ENCODE peak calls at places on chromosome 21, in four cellular contexts. M, N, A and S are unnamed samples.

GRCh38 chr21:42758721-42759593 is 105.5 kb downstream of the PDE9A start:
- DNase-seq in M (no peak), N (no peak), A (no peak), S (no peak)

GRCh38 chr21:15441999-15442398 is 287.8 kb upstream of the USP25 start:
- DNase-seq in M (no peak), N (no peak), A (no peak), S (no peak)

GRCh38 chr21:43918385-43918947 is 53.4 kb downstream of the AGPAT3 start:
- DNase-seq in M (no peak), N (no peak), A (no peak), S (no peak)

GRCh38 chr21:41808846-41809245 is 42.0 kb upstream of the RIPK4 start:
- DNase-seq in M (no peak), N (no peak), A (no peak), S (no peak)

GRCh38 chr21:39867198-39867650 is at the start of gene PCP4:
- DNase-seq in M (no peak), N (peak; percentile 73), A (no peak), S (peak; percentile 88)

GRCh38 chr21:39568380-39568779 is 44.4 kb upstream of the B3GALT5 start:
- DNase-seq in M (no peak), N (no peak), A (no peak), S (no peak)

GRCh38 chr21:38853421-38853919 is 47.7 kb downstream of the ETS2 start:
- DNase-seq in M (no peak), N (no peak), A (no peak), S (no peak)

GRCh38 chr21:38839683-38840286 is 34.1 kb downstream of the ETS2 start:
- DNase-seq in M (no peak), N (no peak), A (no peak), S (no peak)

GRCh38 chr21:16002872-16003466 is 273.2 kb downstream of the USP25 start:
- DNase-seq in M (no peak), N (no peak), A (no peak), S (no peak)

GRCh38 chr21:33116669-33117267 is 46.8 kb downstream of the OLIG1 start:
- DNase-seq in M (no peak), N (no peak), A (no peak), S (peak; percentile 57)

GRCh38 chr21:42454221-42454570 is 41.8 kb downstream of the RSPH1 start:
- DNase-seq in M (no peak), N (no peak), A (no peak), S (no peak)

GRCh38 chr21:42171091-42172053 is 47.6 kb upstream of the ABCG1 start:
- DNase-seq in M (no peak), N (no peak), A (no peak), S (peak; percentile 90)

GRCh38 chr21:22120616-22121266 is 1122.5 kb downstream of the NCAM2 start:
- DNase-seq in M (no peak), N (no peak), A (no peak), S (no peak)

GRCh38 chr21:35026617-35027557 is 22.2 kb downstream of the RUNX1 start:
- DNase-seq in M (no peak), N (peak; percentile 16), A (peak; percentile 84), S (peak; percentile 51)

GRCh38 chr21:28746166-28746565 is 246.5 kb downstream of the LTN1 start:
- DNase-seq in M (no peak), N (no peak), A (no peak), S (no peak)

GRCh38 chr21:37367301-37367757 is 756 bp downstream of the DYRK1A start:
- DNase-seq in M (no peak), N (no peak), A (no peak), S (no peak)

GRCh38 chr21:34986561-34987533 is 62.3 kb downstream of the RUNX1 start:
- DNase-seq in M (no peak), N (no peak), A (peak; percentile 25), S (no peak)

GRCh38 chr21:26167593-26167992 is 3.0 kb downstream of the APP start:
- DNase-seq in M (no peak), N (no peak), A (no peak), S (no peak)

GRCh38 chr21:39644069-39644468 is 31.3 kb downstream of the B3GALT5 start:
- DNase-seq in M (no peak), N (no peak), A (no peak), S (no peak)

GRCh38 chr21:33543505-33544129 is 779 bp downstream of the SON start:
- DNase-seq in M (no peak), N (peak; percentile 72), A (peak; percentile 46), S (peak; percentile 95)

GRCh38 chr21:14863745-14864210 is 201.0 kb downstream of the NRIP1 start:
- DNase-seq in M (no peak), N (no peak), A (no peak), S (no peak)

GRCh38 chr21:14673649-14674048 is 127.5 kb upstream of the SAMSN1 start:
- DNase-seq in M (no peak), N (no peak), A (no peak), S (no peak)

GRCh38 chr21:14452031-14452778 is 69.3 kb upstream of the HSPA13 start:
- DNase-seq in M (no peak), N (no peak), A (peak; percentile 32), S (no peak)

GRCh38 chr21:16789636-16790035 is 723.2 kb upstream of the CXADR start:
- DNase-seq in M (no peak), N (no peak), A (no peak), S (no peak)

GRCh38 chr21:42614391-42614790 is 39.0 kb upstream of the PDE9A start:
- DNase-seq in M (no peak), N (no peak), A (no peak), S (peak; percentile 42)

GRCh38 chr21:17921579-17922530 is 102.7 kb upstream of the C21orf91 start:
- DNase-seq in M (no peak), N (no peak), A (no peak), S (no peak)

DNA sequence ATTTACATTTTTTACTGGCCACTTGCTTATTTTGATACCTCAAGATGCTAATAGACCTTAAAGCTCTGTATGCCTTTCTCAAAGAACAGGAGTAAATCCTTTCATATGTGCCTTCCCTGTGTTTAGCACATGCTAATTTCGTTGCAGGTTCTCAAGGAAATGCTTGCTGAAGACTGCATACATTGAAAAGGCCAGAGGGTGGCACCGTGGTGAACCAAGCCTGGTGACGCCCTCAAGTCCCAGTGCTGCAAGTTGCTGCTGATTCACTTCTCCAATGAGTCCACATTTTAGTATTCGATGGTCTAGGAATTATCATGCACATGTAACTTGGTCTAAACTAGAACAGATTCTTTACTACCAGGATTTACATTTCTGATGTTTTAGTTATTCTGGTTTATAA is 94.1 kb downstream of the CLDN17 start:
- DNase-seq in M (no peak), N (peak; percentile 2), A (no peak), S (no peak)
- TF ChIP-seq CTCF in M (no peak), N (peak; percentile 53), A (no peak), S (no peak)

GRCh38 chr21:45768741-45769049 is 125.2 kb downstream of the PCBP3 start:
- DNase-seq in M (no peak), N (no peak), A (no peak), S (no peak)
- TF ChIP-seq CTCF in M (no peak), N (no peak), A (no peak), S (no peak)

DNA sequence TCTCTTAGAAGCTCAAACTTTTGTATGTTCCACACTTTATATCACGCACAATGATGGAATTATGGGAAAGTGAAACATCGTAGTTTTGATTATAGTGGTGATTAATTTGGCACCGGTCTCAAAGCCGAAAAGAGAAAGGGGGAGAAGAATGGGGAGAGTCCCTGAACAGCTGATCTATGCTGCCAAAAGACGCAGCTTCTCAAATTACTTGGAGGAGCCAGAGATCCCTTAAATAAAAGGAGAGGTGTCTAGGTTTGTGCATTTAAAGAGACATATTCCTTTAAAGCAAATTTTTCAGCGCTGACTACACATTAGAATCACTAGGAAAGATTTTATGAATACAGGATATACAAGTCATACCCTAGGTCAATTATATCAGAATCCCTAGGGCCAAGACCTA is 599.6 kb upstream of the ADAMTS5 start:
- DNase-seq in M (no peak), N (no peak), A (no peak), S (no peak)
- TF ChIP-seq CTCF in M (no peak), N (no peak), A (no peak), S (no peak)

GRCh38 chr21:19507682-19508260 is 1104.2 kb upstream of the TMPRSS15 start:
- DNase-seq in M (no peak), N (no peak), A (no peak), S (no peak)
- TF ChIP-seq CTCF in M (no peak), N (peak; percentile 64), A (no peak), S (no peak)

DNA sequence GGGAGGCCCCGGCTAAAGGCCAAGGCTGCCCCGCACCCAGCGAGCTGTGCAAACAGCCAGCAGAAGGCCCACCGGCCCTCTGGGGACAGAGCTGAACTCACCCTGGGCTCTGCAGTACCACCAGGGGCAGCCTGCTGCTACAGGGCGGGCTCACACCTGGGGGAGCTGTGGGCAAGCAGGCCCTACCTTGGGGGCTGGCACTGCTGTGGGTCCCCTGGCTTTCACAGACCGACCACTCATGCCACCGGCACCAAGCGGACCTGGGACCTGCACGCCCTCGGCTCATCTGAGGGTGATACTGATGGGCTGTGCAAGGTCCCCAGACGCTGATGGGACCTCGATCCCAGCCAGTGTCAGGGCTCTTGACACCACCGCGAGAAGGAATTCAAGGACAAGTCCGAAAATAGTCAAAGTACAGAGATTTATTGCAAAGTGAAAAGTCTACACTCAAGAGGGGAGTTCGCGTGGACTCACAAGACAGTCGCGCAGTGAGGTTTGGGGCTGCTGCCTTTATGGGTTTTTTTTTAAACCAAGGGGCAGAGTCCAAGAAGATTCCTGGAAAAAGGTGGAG is 61.0 kb upstream of the ADARB1 start:
- DNase-seq in M (no peak), N (no peak), A (no peak), S (no peak)
- TF ChIP-seq CTCF in M (no peak), N (no peak), A (no peak), S (no peak)